ENCODE peak calls at places on chromosomes 13 and 19, in four cellular contexts. R is naive thymus-derived CD8-positive, alpha-beta T cell; J is GM18507; N is fibroblast of lung. T is an unnamed sample.

GRCh38 chr13:53694814-53695533 is 666.4 kb downstream of the OLFM4 start:
- DNase-seq in R (no peak), J (no peak), N (no peak), T (no peak)

GRCh38 chr19:19059018-19059836 is 4.6 kb upstream of the SLC25A42 start:
- DNase-seq in R (no peak), J (no peak), N (no peak), T (no peak)

GRCh38 chr13:100673376-100673830 is 1.2 kb downstream of the TMTC4 start:
- DNase-seq in R (no peak), J (no peak), N (no peak), T (no peak)

GRCh38 chr13:112781881-112782361 is 92.1 kb downstream of the ATP11A start:
- DNase-seq in R (no peak), J (no peak), N (peak), T (no peak)

GRCh38 chr13:33111414-33112110 is 95.3 kb downstream of the KL start:
- DNase-seq in R (no peak), J (no peak), N (peak), T (peak)

GRCh38 chr13:69571606-69572323 is 535.9 kb upstream of the ATXN8OS start:
- DNase-seq in R (no peak), J (no peak), N (no peak), T (no peak)

GRCh38 chr13:96769874-96770273 is 224.4 kb downstream of the OXGR1 start:
- DNase-seq in R (no peak), J (no peak), N (no peak), T (no peak)

GRCh38 chr13:98959775-98960325 is 18.0 kb downstream of the DOCK9 start:
- DNase-seq in R (no peak), J (no peak), N (no peak), T (no peak)

GRCh38 chr13:93227906-93228801 is 1.5 kb downstream of the GPC6 start:
- DNase-seq in R (no peak), J (no peak), N (peak), T (no peak)